ENCODE peak calls at places on chromosomes 11 and 22, in eight cellular contexts. T is naive thymus-derived CD4-positive, alpha-beta T cell; N is CD8-positive, alpha-beta memory T cell; D is HCT116; Z is right atrium auricular region; P is right cardiac atrium; O is A549; Y is transverse colon. V is an unnamed sample.
A peak's percentile ranks its signal among the peaks of the same experiment; 100 is the strongest.

GRCh38 chr11:100681064-100681502 is 6.0 kb upstream of the ARHGAP42 start:
- DNase-seq in T (no peak), N (peak; percentile 8), D (peak; percentile 80), Z (peak; percentile 64), P (peak; percentile 49), O (peak; percentile 72), Y (peak; percentile 89), V (peak; percentile 76)

GRCh38 chr22:45318168-45318557 is 8.4 kb downstream of the FAM118A start:
- DNase-seq in T (peak; percentile 97), N (peak; percentile 96), D (no peak), Z (peak; percentile 92), P (peak; percentile 88), O (no peak), Y (peak; percentile 84), V (peak; percentile 83)

GRCh38 chr11:122220321-122220720 is 104.3 kb upstream of the BLID start:
- DNase-seq in T (no peak), N (no peak), D (no peak), Z (no peak), P (no peak), O (no peak), Y (no peak), V (no peak)

GRCh38 chr11:132941024-132941646 is 591.2 kb downstream of the OPCML start:
- DNase-seq in T (no peak), N (no peak), D (no peak), Z (no peak), P (no peak), O (no peak), Y (no peak), V (peak; percentile 2)

GRCh38 chr11:76639621-76640020 is 30.9 kb downstream of the LRRC32 start:
- DNase-seq in T (no peak), N (no peak), D (no peak), Z (no peak), P (no peak), O (no peak), Y (no peak), V (no peak)

GRCh38 chr22:31192513-31192912 is 19.6 kb upstream of the LIMK2 start:
- DNase-seq in T (no peak), N (no peak), D (no peak), Z (no peak), P (no peak), O (no peak), Y (no peak), V (no peak)

GRCh38 chr11:103079833-103080232 is 12.1 kb downstream of the DCUN1D5 start:
- DNase-seq in T (no peak), N (no peak), D (no peak), Z (no peak), P (no peak), O (no peak), Y (no peak), V (no peak)

GRCh38 chr11:100855466-100856067 is 168.5 kb downstream of the ARHGAP42 start:
- DNase-seq in T (no peak), N (no peak), D (peak; percentile 52), Z (no peak), P (no peak), O (peak; percentile 57), Y (no peak), V (peak; percentile 37)

GRCh38 chr11:95230054-95231034 is 658 bp downstream of the SESN3 start:
- DNase-seq in T (peak; percentile 15), N (peak; percentile 33), D (no peak), Z (peak; percentile 64), P (peak; percentile 11), O (no peak), Y (peak; percentile 24), V (no peak)

GRCh38 chr11:115645631-115646271 is 141.5 kb upstream of the CADM1 start:
- DNase-seq in T (no peak), N (no peak), D (no peak), Z (no peak), P (peak; percentile 75), O (no peak), Y (no peak), V (no peak)

GRCh38 chr11:26229270-26229669 is 102.7 kb upstream of the ANO3 start:
- DNase-seq in T (no peak), N (no peak), D (no peak), Z (no peak), P (no peak), O (peak; percentile 62), Y (no peak), V (no peak)

GRCh38 chr11:7600205-7600775 is 73.0 kb downstream of the CYB5R2 start:
- DNase-seq in T (no peak), N (no peak), D (peak; percentile 18), Z (peak; percentile 84), P (peak; percentile 56), O (peak; percentile 83), Y (peak; percentile 21), V (no peak)

GRCh38 chr11:19602406-19602805 is 110.2 kb upstream of the NAV2 start:
- DNase-seq in T (no peak), N (no peak), D (no peak), Z (no peak), P (no peak), O (no peak), Y (no peak), V (no peak)

GRCh38 chr11:45652781-45653180 is 12.6 kb downstream of the CHST1 start:
- DNase-seq in T (no peak), N (no peak), D (no peak), Z (peak; percentile 32), P (no peak), O (no peak), Y (no peak), V (no peak)

GRCh38 chr22:35782504-35782903 is 64.8 kb downstream of the APOL5 start:
- DNase-seq in T (no peak), N (no peak), D (no peak), Z (no peak), P (no peak), O (no peak), Y (no peak), V (no peak)

GRCh38 chr11:46049325-46049860 is 71.9 kb downstream of the PHF21A start:
- DNase-seq in T (no peak), N (no peak), D (no peak), Z (no peak), P (no peak), O (no peak), Y (no peak), V (no peak)

GRCh38 chr11:96155627-96156378 is 187.2 kb downstream of the MAML2 start:
- DNase-seq in T (no peak), N (no peak), D (peak; percentile 27), Z (peak; percentile 90), P (peak; percentile 74), O (peak; percentile 76), Y (peak; percentile 61), V (no peak)

GRCh38 chr11:128171496-128171895 is 415.9 kb downstream of the ETS1 start:
- DNase-seq in T (no peak), N (no peak), D (no peak), Z (no peak), P (no peak), O (no peak), Y (no peak), V (no peak)

GRCh38 chr22:19759994-19760651 is 455 bp upstream of the TBX1 start:
- DNase-seq in T (no peak), N (no peak), D (no peak), Z (no peak), P (no peak), O (no peak), Y (no peak), V (no peak)

GRCh38 chr11:91350931-91351330 is 873.7 kb upstream of the FAT3 start:
- DNase-seq in T (no peak), N (no peak), D (no peak), Z (no peak), P (no peak), O (no peak), Y (no peak), V (no peak)

GRCh38 chr11:34250732-34251639 is 106.8 kb downstream of the ABTB2 start:
- DNase-seq in T (peak; percentile 58), N (peak; percentile 58), D (peak; percentile 75), Z (peak; percentile 79), P (peak; percentile 69), O (peak; percentile 69), Y (peak; percentile 53), V (peak; percentile 80)

GRCh38 chr11:45163956-45164575 is 17.6 kb downstream of the PRDM11 start:
- DNase-seq in T (no peak), N (no peak), D (no peak), Z (no peak), P (no peak), O (no peak), Y (no peak), V (no peak)

GRCh38 chr22:20803696-20804324 is 29.9 kb downstream of the SERPIND1 start:
- DNase-seq in T (peak; percentile 24), N (peak; percentile 27), D (peak; percentile 3), Z (no peak), P (peak; percentile 30), O (peak; percentile 39), Y (peak; percentile 35), V (peak; percentile 18)

DNA sequence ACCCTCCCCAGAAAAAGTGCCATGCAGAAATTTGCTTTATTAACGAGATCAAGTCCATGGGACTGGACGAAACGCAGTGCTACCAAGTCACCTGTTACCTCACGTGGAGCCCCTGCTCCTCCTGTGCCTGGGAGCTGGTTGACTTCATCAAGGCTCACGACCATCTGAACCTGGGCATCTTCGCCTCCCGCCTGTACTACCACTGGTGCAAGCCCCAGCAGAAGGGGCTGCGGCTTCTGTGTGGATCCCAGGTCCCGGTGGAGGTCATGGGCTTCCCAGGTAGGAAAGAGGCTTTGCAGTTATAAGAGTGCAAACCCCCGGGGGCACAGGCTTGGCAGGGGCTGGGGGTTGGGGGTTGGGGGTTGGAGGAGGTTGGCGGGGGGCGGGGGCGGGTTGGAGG is 4.2 kb downstream of the APOBEC3H start:
- DNase-seq in T (no peak), N (no peak), D (no peak), Z (no peak), P (no peak), O (no peak), Y (no peak), V (no peak)
- H3K4me3 ChIP-seq in T (no peak overlapping the region), N (no peak overlapping the region), D (no peak overlapping the region), Z (no peak overlapping the region), P (no peak overlapping the region), O (no peak overlapping the region), Y (no peak overlapping the region), V (no peak overlapping the region)

DNA sequence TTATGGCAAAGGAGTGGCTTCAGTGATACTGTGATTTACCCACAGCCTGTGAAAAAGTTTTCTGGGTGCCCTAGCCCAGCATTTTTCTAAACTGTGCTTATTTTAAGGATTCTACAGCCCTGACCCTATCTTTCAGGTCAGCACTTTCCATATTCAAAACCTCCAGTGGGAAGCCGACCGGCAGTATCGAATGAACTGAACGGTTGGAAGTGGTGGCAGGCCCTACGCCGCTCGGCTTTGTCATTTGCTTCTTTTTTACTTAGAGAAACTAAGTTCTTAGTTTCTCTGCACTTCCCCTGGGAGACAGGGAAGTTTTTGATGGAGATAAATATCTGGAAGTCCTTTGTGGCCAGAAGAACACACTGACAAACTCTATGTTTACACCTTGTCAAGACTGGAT is 994 bp downstream of the GLB1L2 start:
- DNase-seq in T (no peak), N (no peak), D (no peak), Z (no peak), P (no peak), O (no peak), Y (no peak), V (no peak)
- H3K4me3 ChIP-seq in T (peak overlapping the region; percentile 66), N (peak overlapping the region; percentile 67), D (peak overlapping the region; percentile 67), Z (no peak overlapping the region), P (no peak overlapping the region), O (no peak overlapping the region), Y (peak overlapping the region; percentile 81), V (peak overlapping the region; percentile 57)

GRCh38 chr11:62543680-62544444 is 2.7 kb downstream of the AHNAK start:
- DNase-seq in T (no peak), N (no peak), D (no peak), Z (no peak), P (peak; percentile 36), O (no peak), Y (no peak), V (no peak)
- H3K4me3 ChIP-seq in T (peak overlapping the region; percentile 87), N (peak overlapping the region; percentile 76), D (peak overlapping the region; percentile 91), Z (peak overlapping the region; percentile 93), P (peak overlapping the region; percentile 96), O (peak overlapping the region; percentile 96), Y (peak overlapping the region; percentile 75), V (no peak overlapping the region)

GRCh38 chr11:1832989-1833365 is 1.8 kb upstream of the SYT8 start:
- DNase-seq in T (no peak), N (no peak), D (no peak), Z (no peak), P (no peak), O (no peak), Y (no peak), V (no peak)
- H3K4me3 ChIP-seq in T (no peak overlapping the region), N (no peak overlapping the region), D (no peak overlapping the region), Z (no peak overlapping the region), P (no peak overlapping the region), O (no peak overlapping the region), Y (peak overlapping the region; percentile 29), V (no peak overlapping the region)